ENCODE peak calls at places on chromosomes 6 and 20, in nine cellular contexts. B is K562; D is GM23338; H is foreskin keratinocyte; M is PC-3; L is colonic mucosa; Q is psoas muscle; J is hepatocyte; A is CD4-positive, alpha-beta T cell. C is an unnamed sample.
A peak's percentile ranks its signal among the peaks of the same experiment; 100 is the strongest.

GRCh38 chr6:160767019-160767646 is 65.1 kb downstream of the PLG start:
- DNase-seq in B (peak; percentile 51), D (peak; percentile 87), H (peak; percentile 17), M (peak; percentile 15), L (peak; percentile 55), Q (peak; percentile 47), J (peak; percentile 90), A (peak; percentile 26), C (peak; percentile 69)

GRCh38 chr6:10837692-10837996 is 695 bp downstream of the MAK start:
- DNase-seq in B (peak; percentile 64), D (no peak), H (no peak), M (peak; percentile 6), L (peak; percentile 27), Q (no peak), J (peak; percentile 21), A (no peak), C (no peak)

GRCh38 chr20:50595433-50595895 is 85.3 kb downstream of the PTPN1 start:
- DNase-seq in B (no peak), D (no peak), H (no peak), M (no peak), L (no peak), Q (no peak), J (no peak), A (no peak), C (no peak)

GRCh38 chr20:6051505-6051904 is 2.4 kb downstream of the LRRN4 start:
- DNase-seq in B (no peak), D (peak; percentile 38), H (peak; percentile 50), M (peak; percentile 14), L (no peak), Q (no peak), J (peak; percentile 46), A (no peak), C (no peak)

GRCh38 chr6:157269261-157269794 is 54.0 kb downstream of the TMEM242 start:
- DNase-seq in B (no peak), D (no peak), H (no peak), M (no peak), L (peak; percentile 46), Q (peak; percentile 81), J (peak; percentile 38), A (no peak), C (no peak)

GRCh38 chr6:137387365-137387764 is 106.8 kb downstream of the OLIG3 start:
- DNase-seq in B (no peak), D (peak; percentile 22), H (no peak), M (peak; percentile 9), L (no peak), Q (no peak), J (no peak), A (no peak), C (no peak)

GRCh38 chr6:115058414-115059211 is 715.8 kb upstream of the HS3ST5 start:
- DNase-seq in B (no peak), D (no peak), H (no peak), M (no peak), L (no peak), Q (no peak), J (no peak), A (no peak), C (no peak)

GRCh38 chr6:99514089-99514488 is 1.1 kb downstream of the USP45 start:
- DNase-seq in B (peak; percentile 47), D (peak; percentile 27), H (no peak), M (no peak), L (peak; percentile 20), Q (no peak), J (no peak), A (no peak), C (no peak)

GRCh38 chr20:34268851-34269668 is 27.8 kb downstream of the ASIP start:
- DNase-seq in B (no peak), D (peak; percentile 70), H (no peak), M (no peak), L (peak; percentile 45), Q (peak; percentile 27), J (peak; percentile 59), A (peak; percentile 11), C (no peak)

GRCh38 chr6:166237611-166238010 is 70.0 kb upstream of the TBXT start:
- DNase-seq in B (no peak), D (no peak), H (no peak), M (no peak), L (no peak), Q (no peak), J (no peak), A (no peak), C (no peak)
- TF ChIP-seq CTCF in B (no peak), D (no peak), H (no peak), M (no peak), L (no peak), Q (no peak), J (no peak), A (no peak), C (no peak)

DNA sequence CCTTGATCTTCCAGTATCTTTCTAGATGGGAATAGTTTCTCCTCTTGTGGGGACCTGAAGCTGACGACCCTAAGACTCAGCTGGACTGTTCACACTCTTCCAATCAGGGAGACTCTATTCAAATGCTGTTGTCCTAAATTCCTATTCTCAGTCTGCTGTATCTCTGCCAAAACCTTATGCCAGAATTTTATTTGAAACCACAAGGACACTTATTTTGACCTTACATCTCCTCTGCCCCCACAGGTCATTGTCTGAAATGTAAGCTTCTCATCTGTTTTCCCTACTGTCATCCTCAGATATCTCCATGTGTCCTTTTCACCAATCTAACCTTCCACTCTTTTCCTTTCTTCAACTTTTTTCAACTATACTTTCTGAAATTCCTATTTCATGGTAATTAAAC is 289.5 kb upstream of the SGK1 start:
- DNase-seq in B (no peak), D (no peak), H (no peak), M (no peak), L (no peak), Q (no peak), J (no peak), A (no peak), C (no peak)
- H3K27me3 ChIP-seq in B (no peaks in the 10 kb centered on the region), D (no peaks in the 10 kb centered on the region), H (no peaks in the 10 kb centered on the region), M (no peaks in the 10 kb centered on the region), L (no peaks in the 10 kb centered on the region), Q (peaks cover 2% of the 10 kb centered on the region), J (no peaks in the 10 kb centered on the region), A (no peaks in the 10 kb centered on the region), C (no peaks in the 10 kb centered on the region)

GRCh38 chr6:165689699-165690098 is 26.7 kb upstream of the PDE10A start:
- DNase-seq in B (no peak), D (no peak), H (no peak), M (no peak), L (no peak), Q (no peak), J (no peak), A (no peak), C (no peak)
- TF ChIP-seq CTCF in B (no peak), D (peak; percentile 12), H (no peak), M (no peak), L (no peak), Q (no peak), J (no peak), A (no peak), C (no peak)

DNA sequence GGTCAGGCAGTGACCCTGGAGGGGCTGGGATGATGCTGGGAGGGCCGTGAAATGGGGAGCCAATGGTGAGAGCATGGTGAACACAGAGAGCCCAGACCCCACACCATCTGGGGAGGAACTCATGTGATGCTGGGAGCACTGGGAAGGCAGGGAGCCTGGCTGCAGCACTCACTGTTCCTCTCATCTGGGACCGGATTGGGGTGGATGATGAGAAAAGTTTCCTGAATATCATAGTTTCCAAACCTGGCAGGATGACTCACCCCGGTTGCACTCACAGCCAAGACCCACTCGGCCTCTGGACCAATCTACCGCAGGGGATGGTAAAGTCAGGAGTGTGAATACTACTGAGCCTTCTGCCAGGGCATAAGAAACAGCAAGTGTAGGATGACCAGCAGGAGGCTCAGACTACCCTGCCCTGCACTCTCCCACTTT is 21.8 kb downstream of the ULBP1 start:
- DNase-seq in B (no peak), D (no peak), H (no peak), M (no peak), L (no peak), Q (no peak), J (no peak), A (no peak), C (no peak)
- H3K27me3 ChIP-seq in B (peaks cover 56% of the 10 kb centered on the region), D (peaks cover 94% of the 10 kb centered on the region), H (peaks cover 90% of the 10 kb centered on the region), M (peaks cover 65% of the 10 kb centered on the region), L (peaks cover 78% of the 10 kb centered on the region), Q (peaks cover 44% of the 10 kb centered on the region), J (peaks cover 86% of the 10 kb centered on the region), A (peaks cover 85% of the 10 kb centered on the region), C (peaks cover 87% of the 10 kb centered on the region)

GRCh38 chr20:60000271-60001026 is 42.2 kb downstream of the CDH26 start:
- DNase-seq in B (no peak), D (peak; percentile 15), H (no peak), M (peak; percentile 35), L (no peak), Q (no peak), J (no peak), A (no peak), C (no peak)
- TF ChIP-seq CTCF in B (no peak), D (no peak), H (no peak), M (no peak), L (no peak), Q (no peak), J (no peak), A (no peak), C (no peak)

GRCh38 chr20:668050-668449 is 7.6 kb downstream of the SCRT2 start:
- DNase-seq in B (no peak), D (no peak), H (no peak), M (no peak), L (no peak), Q (no peak), J (no peak), A (no peak), C (no peak)

GRCh38 chr20:666877-667276 is 8.7 kb downstream of the SCRT2 start:
- DNase-seq in B (no peak), D (no peak), H (no peak), M (no peak), L (no peak), Q (no peak), J (no peak), A (no peak), C (no peak)

GRCh38 chr20:667351-668034 is 8.1 kb downstream of the SCRT2 start:
- DNase-seq in B (peak; percentile 78), D (peak; percentile 87), H (no peak), M (peak; percentile 54), L (peak; percentile 61), Q (peak; percentile 72), J (peak; percentile 46), A (peak; percentile 49), C (peak; percentile 64)

GRCh38 chr20:669573-669972 is 6.0 kb downstream of the SCRT2 start:
- DNase-seq in B (no peak), D (no peak), H (no peak), M (no peak), L (no peak), Q (no peak), J (no peak), A (no peak), C (no peak)

DNA sequence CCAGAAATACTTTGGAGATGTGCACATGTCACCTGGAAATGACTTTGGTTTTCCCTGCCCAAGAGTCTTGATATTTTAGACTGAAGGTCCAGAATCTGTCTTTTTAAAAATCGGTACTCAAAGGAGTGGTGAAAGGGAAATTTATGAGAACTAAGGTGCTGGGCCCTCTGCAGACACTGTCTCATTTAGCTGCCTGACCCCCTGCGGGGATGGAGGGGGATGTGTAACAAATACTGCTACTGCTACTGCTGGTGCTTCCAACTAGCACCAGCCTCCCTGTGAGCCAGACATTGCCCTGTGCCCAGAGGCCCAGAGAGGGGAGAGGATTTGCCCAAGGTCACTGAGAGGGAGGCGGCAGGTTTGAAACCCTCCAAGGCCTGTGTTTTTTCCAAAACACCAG is 7.0 kb downstream of the SCRT2 start:
- DNase-seq in B (no peak), D (peak; percentile 43), H (no peak), M (no peak), L (no peak), Q (no peak), J (no peak), A (no peak), C (no peak)
- H3K27me3 ChIP-seq in B (no peaks in the 10 kb centered on the region), D (peaks cover 30% of the 10 kb centered on the region), H (peaks cover 62% of the 10 kb centered on the region), M (peaks cover 63% of the 10 kb centered on the region), L (peaks cover 31% of the 10 kb centered on the region), Q (peaks cover 9% of the 10 kb centered on the region), J (peaks cover 27% of the 10 kb centered on the region), A (peaks cover 66% of the 10 kb centered on the region), C (peaks cover 28% of the 10 kb centered on the region)

C was measured in dorsolateral prefrontal cortex.